ENCODE peak calls at places on chromosomes 11 and 22, in five cellular contexts. One of them, this sample, is unnamed.

GRCh38 chr22:50199836-50200332 is 927 bp upstream of the SELENOO start:
- DNase-seq in LHCN-M2: no peak
- DNase-seq in progenitor cell of endocrine pancreas: no peak
- DNase-seq in GOT3: no peak
- DNase-seq in germinal center: no peak
- DNase-seq in this sample: no peak

GRCh38 chr11:30585892-30586250 is 282 bp downstream of the MPPED2 start:
- DNase-seq in germinal center: peak
- DNase-seq in progenitor cell of endocrine pancreas: no peak
- DNase-seq in LHCN-M2: no peak
- DNase-seq in GOT3: no peak
- DNase-seq in this sample: no peak

GRCh38 chr11:85826096-85826855 is 15.3 kb upstream of the SYTL2 start:
- DNase-seq in GOT3: no peak
- DNase-seq in germinal center: peak
- DNase-seq in progenitor cell of endocrine pancreas: no peak
- DNase-seq in LHCN-M2: peak
- DNase-seq in this sample: peak

GRCh38 chr11:6862961-6863360 is at the start of gene OR10A2:
- DNase-seq in LHCN-M2: no peak
- DNase-seq in GOT3: no peak
- DNase-seq in progenitor cell of endocrine pancreas: no peak
- DNase-seq in germinal center: no peak
- DNase-seq in this sample: no peak

GRCh38 chr11:27699242-27699925 is 871 bp downstream of the BDNF start:
- DNase-seq in GOT3: no peak
- DNase-seq in LHCN-M2: no peak
- DNase-seq in germinal center: no peak
- DNase-seq in progenitor cell of endocrine pancreas: no peak
- DNase-seq in this sample: no peak

GRCh38 chr11:119676461-119677020 is 52.5 kb downstream of the NECTIN1 start:
- DNase-seq in progenitor cell of endocrine pancreas: no peak
- DNase-seq in LHCN-M2: peak
- DNase-seq in GOT3: no peak
- DNase-seq in germinal center: no peak
- DNase-seq in this sample: no peak

GRCh38 chr11:95931916-95932315 is 8.0 kb upstream of the MTMR2 start:
- DNase-seq in LHCN-M2: no peak
- DNase-seq in GOT3: no peak
- DNase-seq in progenitor cell of endocrine pancreas: no peak
- DNase-seq in germinal center: no peak
- DNase-seq in this sample: no peak

GRCh38 chr11:59990421-59990820 is 26.6 kb upstream of the OOSP4B start:
- DNase-seq in LHCN-M2: no peak
- DNase-seq in germinal center: no peak
- DNase-seq in progenitor cell of endocrine pancreas: no peak
- DNase-seq in GOT3: no peak
- DNase-seq in this sample: no peak

GRCh38 chr22:22662095-22662494 is 17.7 kb downstream of the GGTLC2 start:
- DNase-seq in GOT3: no peak
- DNase-seq in germinal center: no peak
- DNase-seq in LHCN-M2: no peak
- DNase-seq in progenitor cell of endocrine pancreas: no peak
- DNase-seq in this sample: no peak

GRCh38 chr11:203056-203944 is 3.9 kb downstream of the BET1L start:
- DNase-seq in GOT3: no peak
- DNase-seq in progenitor cell of endocrine pancreas: no peak
- DNase-seq in LHCN-M2: no peak
- DNase-seq in germinal center: no peak
- DNase-seq in this sample: no peak

GRCh38 chr11:65438257-65439151 is 15.9 kb downstream of the NEAT1 start:
- DNase-seq in germinal center: no peak
- DNase-seq in progenitor cell of endocrine pancreas: no peak
- DNase-seq in LHCN-M2: peak
- DNase-seq in GOT3: no peak
- DNase-seq in this sample: no peak

GRCh38 chr11:46338988-46339666 is 8.1 kb upstream of the DGKZ start:
- DNase-seq in GOT3: no peak
- DNase-seq in LHCN-M2: no peak
- DNase-seq in progenitor cell of endocrine pancreas: no peak
- DNase-seq in germinal center: no peak
- DNase-seq in this sample: no peak

GRCh38 chr11:32751381-32751780 is 43.1 kb downstream of the CCDC73 start:
- DNase-seq in germinal center: no peak
- DNase-seq in progenitor cell of endocrine pancreas: no peak
- DNase-seq in LHCN-M2: no peak
- DNase-seq in GOT3: no peak
- DNase-seq in this sample: no peak

GRCh38 chr11:132131051-132131450 is 760.6 kb downstream of the NTM start:
- DNase-seq in germinal center: no peak
- DNase-seq in GOT3: no peak
- DNase-seq in progenitor cell of endocrine pancreas: no peak
- DNase-seq in LHCN-M2: no peak
- DNase-seq in this sample: no peak

GRCh38 chr11:106162190-106162589 is 84.7 kb downstream of the AASDHPPT start:
- DNase-seq in GOT3: no peak
- DNase-seq in germinal center: no peak
- DNase-seq in LHCN-M2: no peak
- DNase-seq in progenitor cell of endocrine pancreas: no peak
- DNase-seq in this sample: no peak

GRCh38 chr22:19849800-19850481 is 4.7 kb downstream of the GNB1L start:
- DNase-seq in LHCN-M2: no peak
- DNase-seq in progenitor cell of endocrine pancreas: no peak
- DNase-seq in GOT3: no peak
- DNase-seq in germinal center: no peak
- DNase-seq in this sample: peak

GRCh38 chr22:48660795-48661740 is 1166.6 kb downstream of the BRD1 start:
- DNase-seq in LHCN-M2: no peak
- DNase-seq in progenitor cell of endocrine pancreas: no peak
- DNase-seq in germinal center: no peak
- DNase-seq in GOT3: no peak
- DNase-seq in this sample: no peak

GRCh38 chr22:31079095-31079642 is 1.9 kb upstream of the SMTN start:
- DNase-seq in progenitor cell of endocrine pancreas: no peak
- DNase-seq in germinal center: no peak
- DNase-seq in LHCN-M2: no peak
- DNase-seq in GOT3: no peak
- DNase-seq in this sample: peak

GRCh38 chr11:84430661-84431060 is 1144.5 kb upstream of the CCDC90B start:
- DNase-seq in GOT3: no peak
- DNase-seq in LHCN-M2: no peak
- DNase-seq in progenitor cell of endocrine pancreas: no peak
- DNase-seq in germinal center: no peak
- DNase-seq in this sample: peak

GRCh38 chr11:59503276-59503675 is at the start of gene OR4D11:
- DNase-seq in progenitor cell of endocrine pancreas: no peak
- DNase-seq in germinal center: no peak
- DNase-seq in LHCN-M2: no peak
- DNase-seq in GOT3: no peak
- DNase-seq in this sample: no peak

GRCh38 chr11:124865902-124866851 is 945 bp downstream of the ROBO3 start:
- DNase-seq in progenitor cell of endocrine pancreas: peak
- DNase-seq in LHCN-M2: no peak
- DNase-seq in germinal center: peak
- DNase-seq in GOT3: no peak
- DNase-seq in this sample: peak

GRCh38 chr11:80593981-80594380 is 1153.2 kb upstream of the TENM4 start:
- DNase-seq in LHCN-M2: no peak
- DNase-seq in germinal center: no peak
- DNase-seq in GOT3: no peak
- DNase-seq in progenitor cell of endocrine pancreas: no peak
- DNase-seq in this sample: peak

GRCh38 chr11:89436071-89436470 is 55.1 kb downstream of the NOX4 start:
- DNase-seq in LHCN-M2: peak
- DNase-seq in progenitor cell of endocrine pancreas: no peak
- DNase-seq in GOT3: no peak
- DNase-seq in germinal center: no peak
- DNase-seq in this sample: peak

GRCh38 chr11:65366340-65366773 is 11.8 kb downstream of the TIGD3 start:
- DNase-seq in germinal center: peak
- DNase-seq in LHCN-M2: peak
- DNase-seq in progenitor cell of endocrine pancreas: no peak
- DNase-seq in GOT3: no peak
- DNase-seq in this sample: peak

GRCh38 chr11:6941970-6942369 is 15.7 kb downstream of the ZNF215 start:
- DNase-seq in LHCN-M2: no peak
- DNase-seq in GOT3: no peak
- DNase-seq in germinal center: no peak
- DNase-seq in progenitor cell of endocrine pancreas: no peak
- DNase-seq in this sample: no peak

GRCh38 chr11:11471196-11471595 is 118.1 kb upstream of the CSNK2A3 start:
- DNase-seq in GOT3: no peak
- DNase-seq in progenitor cell of endocrine pancreas: no peak
- DNase-seq in LHCN-M2: no peak
- DNase-seq in germinal center: no peak
- DNase-seq in this sample: no peak

GRCh38 chr22:46134111-46134705 is 16.1 kb upstream of the PPARA start:
- DNase-seq in LHCN-M2: no peak
- DNase-seq in GOT3: no peak
- DNase-seq in progenitor cell of endocrine pancreas: no peak
- DNase-seq in germinal center: no peak
- DNase-seq in this sample: no peak

This sample was measured in Caco-2.